ENCODE peak calls at places on chromosomes 3 and 15, in eight cellular contexts. One of them, this sample, is unnamed.

GRCh38 chr3:88105325-88105724 is 44.4 kb upstream of the C3orf38 start:
- DNase-seq in CD4-positive, alpha-beta T cell: no peak
- DNase-seq in WTC11: no peak
- DNase-seq in cardiac fibroblast: peak
- DNase-seq in HT1080: no peak
- DNase-seq in right atrium auricular region: no peak
- DNase-seq in lower lobe of right lung: no peak
- DNase-seq in endodermal cell: no peak
- DNase-seq in this sample: no peak

GRCh38 chr3:69568458-69568857 is 170.8 kb upstream of the MITF start:
- DNase-seq in HT1080: peak
- DNase-seq in CD4-positive, alpha-beta T cell: no peak
- DNase-seq in cardiac fibroblast: peak
- DNase-seq in endodermal cell: no peak
- DNase-seq in lower lobe of right lung: no peak
- DNase-seq in right atrium auricular region: no peak
- DNase-seq in WTC11: no peak
- DNase-seq in this sample: no peak

GRCh38 chr3:50299929-50300680 is 900 bp upstream of the HYAL3 start:
- DNase-seq in WTC11: no peak
- DNase-seq in CD4-positive, alpha-beta T cell: no peak
- DNase-seq in right atrium auricular region: no peak
- DNase-seq in cardiac fibroblast: peak
- DNase-seq in HT1080: peak
- DNase-seq in endodermal cell: peak
- DNase-seq in lower lobe of right lung: peak
- DNase-seq in this sample: no peak

GRCh38 chr15:70559223-70559823 is 204.0 kb downstream of the UACA start:
- DNase-seq in HT1080: no peak
- DNase-seq in cardiac fibroblast: peak
- DNase-seq in CD4-positive, alpha-beta T cell: peak
- DNase-seq in endodermal cell: peak
- DNase-seq in right atrium auricular region: no peak
- DNase-seq in lower lobe of right lung: no peak
- DNase-seq in WTC11: no peak
- DNase-seq in this sample: no peak

GRCh38 chr3:106560451-106560966 is 691.7 kb upstream of the CBLB start:
- DNase-seq in HT1080: peak
- DNase-seq in lower lobe of right lung: no peak
- DNase-seq in cardiac fibroblast: peak
- DNase-seq in endodermal cell: no peak
- DNase-seq in WTC11: no peak
- DNase-seq in CD4-positive, alpha-beta T cell: no peak
- DNase-seq in right atrium auricular region: no peak
- DNase-seq in this sample: no peak

GRCh38 chr15:45328663-45329062 is 49.7 kb downstream of the GATM start:
- DNase-seq in WTC11: no peak
- DNase-seq in lower lobe of right lung: no peak
- DNase-seq in CD4-positive, alpha-beta T cell: no peak
- DNase-seq in right atrium auricular region: no peak
- DNase-seq in endodermal cell: no peak
- DNase-seq in HT1080: no peak
- DNase-seq in cardiac fibroblast: no peak
- DNase-seq in this sample: no peak

GRCh38 chr3:48896991-48897390 is 1.7 kb downstream of the SLC25A20 start:
- DNase-seq in endodermal cell: no peak
- DNase-seq in HT1080: no peak
- DNase-seq in WTC11: no peak
- DNase-seq in lower lobe of right lung: no peak
- DNase-seq in cardiac fibroblast: peak
- DNase-seq in right atrium auricular region: no peak
- DNase-seq in CD4-positive, alpha-beta T cell: no peak
- DNase-seq in this sample: no peak

GRCh38 chr3:9036327-9037112 is 73.2 kb upstream of the RAD18 start:
- DNase-seq in HT1080: no peak
- DNase-seq in cardiac fibroblast: peak
- DNase-seq in lower lobe of right lung: no peak
- DNase-seq in WTC11: no peak
- DNase-seq in right atrium auricular region: peak
- DNase-seq in endodermal cell: no peak
- DNase-seq in CD4-positive, alpha-beta T cell: no peak
- DNase-seq in this sample: no peak

GRCh38 chr15:77081971-77082370 is 11.1 kb upstream of the TSPAN3 start:
- DNase-seq in CD4-positive, alpha-beta T cell: no peak
- DNase-seq in WTC11: no peak
- DNase-seq in endodermal cell: no peak
- DNase-seq in HT1080: no peak
- DNase-seq in right atrium auricular region: no peak
- DNase-seq in cardiac fibroblast: no peak
- DNase-seq in lower lobe of right lung: no peak
- DNase-seq in this sample: no peak

GRCh38 chr3:128066111-128066510 is 13.9 kb downstream of the SEC61A1 start:
- DNase-seq in CD4-positive, alpha-beta T cell: no peak
- DNase-seq in endodermal cell: no peak
- DNase-seq in lower lobe of right lung: no peak
- DNase-seq in HT1080: no peak
- DNase-seq in cardiac fibroblast: no peak
- DNase-seq in right atrium auricular region: no peak
- DNase-seq in WTC11: no peak
- DNase-seq in this sample: peak

GRCh38 chr3:129417354-129417753 is 11.1 kb downstream of the EFCAB12 start:
- DNase-seq in CD4-positive, alpha-beta T cell: no peak
- DNase-seq in WTC11: no peak
- DNase-seq in endodermal cell: no peak
- DNase-seq in HT1080: no peak
- DNase-seq in lower lobe of right lung: no peak
- DNase-seq in cardiac fibroblast: peak
- DNase-seq in right atrium auricular region: no peak
- DNase-seq in this sample: no peak

GRCh38 chr3:134441321-134441720 is 44.5 kb downstream of the ANAPC13 start:
- DNase-seq in HT1080: peak
- DNase-seq in lower lobe of right lung: no peak
- DNase-seq in WTC11: no peak
- DNase-seq in cardiac fibroblast: no peak
- DNase-seq in CD4-positive, alpha-beta T cell: no peak
- DNase-seq in right atrium auricular region: no peak
- DNase-seq in endodermal cell: no peak
- DNase-seq in this sample: no peak

GRCh38 chr3:55692958-55693558 is 206.0 kb upstream of the WNT5A start:
- DNase-seq in right atrium auricular region: no peak
- DNase-seq in HT1080: no peak
- DNase-seq in lower lobe of right lung: no peak
- DNase-seq in cardiac fibroblast: no peak
- DNase-seq in endodermal cell: no peak
- DNase-seq in WTC11: no peak
- DNase-seq in CD4-positive, alpha-beta T cell: no peak
- DNase-seq in this sample: no peak

GRCh38 chr15:90160781-90161727 is 40.1 kb upstream of the SEMA4B start:
- DNase-seq in CD4-positive, alpha-beta T cell: no peak
- DNase-seq in cardiac fibroblast: no peak
- DNase-seq in right atrium auricular region: no peak
- DNase-seq in lower lobe of right lung: peak
- DNase-seq in WTC11: peak
- DNase-seq in endodermal cell: peak
- DNase-seq in HT1080: no peak
- DNase-seq in this sample: no peak

GRCh38 chr15:84715442-84716035 is 400 bp downstream of the SEC11A start:
- DNase-seq in CD4-positive, alpha-beta T cell: no peak
- DNase-seq in endodermal cell: peak
- DNase-seq in WTC11: no peak
- DNase-seq in right atrium auricular region: no peak
- DNase-seq in HT1080: no peak
- DNase-seq in lower lobe of right lung: no peak
- DNase-seq in cardiac fibroblast: peak
- DNase-seq in this sample: peak

GRCh38 chr15:89400121-89400996 is 65.7 kb upstream of the POLG start:
- DNase-seq in CD4-positive, alpha-beta T cell: no peak
- DNase-seq in WTC11: peak
- DNase-seq in cardiac fibroblast: no peak
- DNase-seq in lower lobe of right lung: no peak
- DNase-seq in right atrium auricular region: no peak
- DNase-seq in HT1080: no peak
- DNase-seq in endodermal cell: peak
- DNase-seq in this sample: peak

GRCh38 chr3:72123908-72124441 is 339.0 kb upstream of the PROK2 start:
- DNase-seq in right atrium auricular region: peak
- DNase-seq in endodermal cell: no peak
- DNase-seq in cardiac fibroblast: peak
- DNase-seq in HT1080: peak
- DNase-seq in CD4-positive, alpha-beta T cell: no peak
- DNase-seq in WTC11: no peak
- DNase-seq in lower lobe of right lung: no peak
- DNase-seq in this sample: no peak

GRCh38 chr3:186724911-186725310 is 7.8 kb downstream of the KNG1 start:
- DNase-seq in CD4-positive, alpha-beta T cell: no peak
- DNase-seq in right atrium auricular region: no peak
- DNase-seq in cardiac fibroblast: no peak
- DNase-seq in endodermal cell: no peak
- DNase-seq in WTC11: no peak
- DNase-seq in HT1080: no peak
- DNase-seq in lower lobe of right lung: no peak
- DNase-seq in this sample: no peak

GRCh38 chr3:46931631-46932441 is 44.7 kb downstream of the CCDC12 start:
- DNase-seq in lower lobe of right lung: peak
- DNase-seq in cardiac fibroblast: peak
- DNase-seq in WTC11: no peak
- DNase-seq in endodermal cell: no peak
- DNase-seq in CD4-positive, alpha-beta T cell: no peak
- DNase-seq in right atrium auricular region: no peak
- DNase-seq in HT1080: peak
- DNase-seq in this sample: no peak

GRCh38 chr15:81296673-81297072 is 27.3 kb downstream of the STARD5 start:
- DNase-seq in cardiac fibroblast: no peak
- DNase-seq in CD4-positive, alpha-beta T cell: peak
- DNase-seq in right atrium auricular region: no peak
- DNase-seq in WTC11: no peak
- DNase-seq in lower lobe of right lung: peak
- DNase-seq in endodermal cell: peak
- DNase-seq in HT1080: peak
- DNase-seq in this sample: no peak

GRCh38 chr3:190591080-190591479 is 77.2 kb downstream of the IL1RAP start:
- DNase-seq in HT1080: no peak
- DNase-seq in endodermal cell: no peak
- DNase-seq in cardiac fibroblast: no peak
- DNase-seq in WTC11: no peak
- DNase-seq in CD4-positive, alpha-beta T cell: no peak
- DNase-seq in lower lobe of right lung: no peak
- DNase-seq in right atrium auricular region: no peak
- DNase-seq in this sample: no peak

GRCh38 chr3:149971403-149972075 is 844 bp upstream of the PFN2 start:
- DNase-seq in HT1080: peak
- DNase-seq in WTC11: peak
- DNase-seq in lower lobe of right lung: peak
- DNase-seq in endodermal cell: peak
- DNase-seq in right atrium auricular region: peak
- DNase-seq in cardiac fibroblast: no peak
- DNase-seq in CD4-positive, alpha-beta T cell: peak
- DNase-seq in this sample: no peak

GRCh38 chr3:168545591-168545990 is 449.9 kb upstream of the GOLIM4 start:
- DNase-seq in cardiac fibroblast: peak
- DNase-seq in CD4-positive, alpha-beta T cell: no peak
- DNase-seq in right atrium auricular region: no peak
- DNase-seq in HT1080: peak
- DNase-seq in lower lobe of right lung: no peak
- DNase-seq in WTC11: no peak
- DNase-seq in endodermal cell: peak
- DNase-seq in this sample: no peak

GRCh38 chr3:147407495-147408179 is 1.3 kb upstream of the ZIC4 start:
- DNase-seq in endodermal cell: no peak
- DNase-seq in cardiac fibroblast: no peak
- DNase-seq in WTC11: no peak
- DNase-seq in lower lobe of right lung: no peak
- DNase-seq in CD4-positive, alpha-beta T cell: no peak
- DNase-seq in right atrium auricular region: no peak
- DNase-seq in HT1080: no peak
- DNase-seq in this sample: no peak

GRCh38 chr15:65374831-65375401 is 2.9 kb downstream of the IGDCC3 start:
- DNase-seq in cardiac fibroblast: no peak
- DNase-seq in CD4-positive, alpha-beta T cell: no peak
- DNase-seq in right atrium auricular region: no peak
- DNase-seq in lower lobe of right lung: no peak
- DNase-seq in WTC11: no peak
- DNase-seq in HT1080: no peak
- DNase-seq in endodermal cell: peak
- DNase-seq in this sample: no peak

GRCh38 chr3:133440652-133441051 is 40.8 kb downstream of the BFSP2 start:
- DNase-seq in right atrium auricular region: no peak
- DNase-seq in CD4-positive, alpha-beta T cell: no peak
- DNase-seq in lower lobe of right lung: no peak
- DNase-seq in HT1080: no peak
- DNase-seq in endodermal cell: no peak
- DNase-seq in cardiac fibroblast: no peak
- DNase-seq in WTC11: no peak
- DNase-seq in this sample: no peak

GRCh38 chr3:11053926-11054503 is 61.5 kb downstream of the SLC6A1 start:
- DNase-seq in HT1080: no peak
- DNase-seq in cardiac fibroblast: no peak
- DNase-seq in lower lobe of right lung: no peak
- DNase-seq in WTC11: no peak
- DNase-seq in endodermal cell: no peak
- DNase-seq in CD4-positive, alpha-beta T cell: no peak
- DNase-seq in right atrium auricular region: no peak
- DNase-seq in this sample: no peak

GRCh38 chr3:14791343-14791945 is 27.3 kb upstream of the FGD5 start:
- DNase-seq in cardiac fibroblast: peak
- DNase-seq in WTC11: peak
- DNase-seq in HT1080: peak
- DNase-seq in right atrium auricular region: peak
- DNase-seq in lower lobe of right lung: peak
- DNase-seq in CD4-positive, alpha-beta T cell: peak
- DNase-seq in endodermal cell: peak
- DNase-seq in this sample: peak

GRCh38 chr15:58474741-58475323 is 43.0 kb downstream of the LIPC start:
- DNase-seq in lower lobe of right lung: no peak
- DNase-seq in HT1080: no peak
- DNase-seq in CD4-positive, alpha-beta T cell: no peak
- DNase-seq in cardiac fibroblast: no peak
- DNase-seq in right atrium auricular region: no peak
- DNase-seq in WTC11: no peak
- DNase-seq in endodermal cell: no peak
- DNase-seq in this sample: no peak

This sample was measured in glutamatergic neuron.